ENCODE peak calls at places on chromosomes 2 and 18, in eight cellular contexts. Y, T, A, D, Q, W, P and C are unnamed samples.
A peak's percentile ranks its signal among the peaks of the same experiment; 100 is the strongest.

GRCh38 chr2:201396595-201396994 is 39.5 kb upstream of the FLACC1 start:
- DNase-seq in Y (no peak), T (no peak), A (no peak), D (no peak), Q (no peak), W (no peak), P (no peak), C (no peak)

GRCh38 chr2:201298462-201298861 is 38.1 kb downstream of the CASP8 start:
- DNase-seq in Y (no peak), T (peak; percentile 47), A (no peak), D (no peak), Q (no peak), W (peak; percentile 22), P (no peak), C (no peak)

GRCh38 chr2:10447300-10448207 is 573 bp downstream of the ODC1 start:
- DNase-seq in Y (peak; percentile 52), T (peak; percentile 51), A (peak; percentile 47), D (peak; percentile 40), Q (peak; percentile 57), W (peak; percentile 38), P (peak; percentile 55), C (no peak)

GRCh38 chr18:56652802-56653201 is 1.6 kb downstream of the WDR7 start:
- DNase-seq in Y (no peak), T (no peak), A (no peak), D (no peak), Q (no peak), W (no peak), P (no peak), C (peak; percentile 41)

GRCh38 chr2:241949736-241950412 is 80.3 kb downstream of the RTP5 start:
- DNase-seq in Y (no peak), T (no peak), A (no peak), D (no peak), Q (no peak), W (no peak), P (no peak), C (no peak)

GRCh38 chr18:56836173-56836572 is 185.0 kb downstream of the WDR7 start:
- DNase-seq in Y (no peak), T (no peak), A (no peak), D (no peak), Q (no peak), W (no peak), P (no peak), C (no peak)

GRCh38 chr2:132752421-132753206 is 82.6 kb upstream of the LYPD1 start:
- DNase-seq in Y (no peak), T (no peak), A (no peak), D (no peak), Q (no peak), W (no peak), P (no peak), C (no peak)

GRCh38 chr18:21099442-21099841 is 12.2 kb downstream of the ROCK1 start:
- DNase-seq in Y (no peak), T (no peak), A (no peak), D (no peak), Q (no peak), W (no peak), P (no peak), C (no peak)

GRCh38 chr2:467543-467891 is 179.6 kb upstream of the ALKAL2 start:
- DNase-seq in Y (no peak), T (no peak), A (no peak), D (no peak), Q (no peak), W (no peak), P (no peak), C (no peak)

GRCh38 chr2:231533777-231534125 is 3.5 kb upstream of the NMUR1 start:
- DNase-seq in Y (no peak), T (no peak), A (peak; percentile 13), D (no peak), Q (no peak), W (no peak), P (no peak), C (no peak)

GRCh38 chr2:9374071-9374730 is 49.1 kb downstream of the ITGB1BP1 start:
- DNase-seq in Y (no peak), T (no peak), A (no peak), D (no peak), Q (no peak), W (no peak), P (no peak), C (no peak)

GRCh38 chr2:48411030-48411429 is 118.9 kb upstream of the STON1 start:
- DNase-seq in Y (no peak), T (no peak), A (no peak), D (no peak), Q (no peak), W (no peak), P (no peak), C (no peak)

GRCh38 chr2:128451636-128452411 is 133.2 kb upstream of the HS6ST1 start:
- DNase-seq in Y (no peak), T (no peak), A (peak; percentile 6), D (no peak), Q (no peak), W (no peak), P (no peak), C (no peak)

GRCh38 chr2:230172156-230172555 is 47.6 kb downstream of the SP110 start:
- DNase-seq in Y (no peak), T (no peak), A (no peak), D (no peak), Q (no peak), W (no peak), P (no peak), C (no peak)

GRCh38 chr2:201888476-201888875 is 82.1 kb downstream of the CDK15 start:
- DNase-seq in Y (no peak), T (peak; percentile 39), A (no peak), D (no peak), Q (no peak), W (no peak), P (no peak), C (no peak)

GRCh38 chr18:2894131-2894840 is 47.5 kb downstream of the EMILIN2 start:
- DNase-seq in Y (no peak), T (no peak), A (no peak), D (no peak), Q (no peak), W (no peak), P (peak; percentile 97), C (no peak)

GRCh38 chr2:12262681-12263436 is 453.9 kb upstream of the TRIB2 start:
- DNase-seq in Y (no peak), T (peak; percentile 60), A (no peak), D (no peak), Q (peak; percentile 3), W (peak; percentile 58), P (peak; percentile 17), C (no peak)

GRCh38 chr2:55934337-55934736 is 10.8 kb upstream of the EFEMP1 start:
- DNase-seq in Y (no peak), T (no peak), A (no peak), D (no peak), Q (no peak), W (no peak), P (no peak), C (peak; percentile 94)

GRCh38 chr2:7584017-7584416 is 666.8 kb downstream of the RNF144A start:
- DNase-seq in Y (no peak), T (no peak), A (no peak), D (no peak), Q (no peak), W (no peak), P (no peak), C (no peak)